ENCODE peak calls at places on chromosomes 1 and 21, in five cellular contexts. U is B cell, B is GM12865, A is astrocyte of the spinal cord, O is HFF-Myc. E is an unnamed sample.

GRCh38 chr1:17274186-17275170 is 25.6 kb downstream of the PADI3 start:
- DNase-seq in U (peak), B (peak), A (peak), O (no peak), E (no peak)

GRCh38 chr1:46515576-46515975 is 25.9 kb downstream of the DMBX1 start:
- DNase-seq in U (no peak), B (no peak), A (no peak), O (no peak), E (no peak)

GRCh38 chr1:182143825-182144661 is 82.5 kb upstream of the ZNF648 start:
- DNase-seq in U (no peak), B (no peak), A (peak), O (peak), E (peak)

GRCh38 chr1:1241588-1242229 is 4.8 kb downstream of the C1QTNF12 start:
- DNase-seq in U (no peak), B (no peak), A (no peak), O (no peak), E (no peak)

GRCh38 chr1:171852273-171852672 is 11.0 kb downstream of the DNM3 start:
- DNase-seq in U (no peak), B (no peak), A (no peak), O (no peak), E (no peak)

GRCh38 chr1:179550753-179551682 is 24.7 kb downstream of the NPHS2 start:
- DNase-seq in U (no peak), B (peak), A (peak), O (peak), E (no peak)

GRCh38 chr1:104387716-104388508 is 638.2 kb downstream of the AMY1C start:
- DNase-seq in U (no peak), B (no peak), A (no peak), O (no peak), E (no peak)

GRCh38 chr1:184626076-184627011 is 128.3 kb downstream of the EDEM3 start:
- DNase-seq in U (no peak), B (peak), A (no peak), O (no peak), E (peak)

GRCh38 chr1:25534389-25534788 is 9.0 kb upstream of the LDLRAP1 start:
- DNase-seq in U (no peak), B (no peak), A (no peak), O (no peak), E (no peak)

GRCh38 chr1:10724052-10724494 is 72.4 kb downstream of the CASZ1 start:
- DNase-seq in U (no peak), B (no peak), A (peak), O (peak), E (peak)

GRCh38 chr1:72379072-72379471 is 96.7 kb upstream of the NEGR1 start:
- DNase-seq in U (no peak), B (no peak), A (no peak), O (no peak), E (no peak)

GRCh38 chr1:35442737-35443136 is 114.5 kb downstream of the KIAA0319L start:
- DNase-seq in U (no peak), B (no peak), A (no peak), O (no peak), E (no peak)

GRCh38 chr1:41240806-41241747 is 1.0 kb downstream of the SCMH1 start:
- DNase-seq in U (peak), B (peak), A (peak), O (no peak), E (peak)

GRCh38 chr1:24754229-24754628 is 9.0 kb downstream of the CLIC4 start:
- DNase-seq in U (no peak), B (no peak), A (no peak), O (no peak), E (no peak)

GRCh38 chr1:15299811-15300210 is 52.8 kb downstream of the FHAD1 start:
- DNase-seq in U (no peak), B (no peak), A (no peak), O (no peak), E (no peak)

GRCh38 chr1:116556289-116557006 is 14.4 kb downstream of the CD58 start:
- DNase-seq in U (peak), B (peak), A (peak), O (no peak), E (no peak)

GRCh38 chr1:94623560-94624148 is 82.1 kb upstream of the F3 start:
- DNase-seq in U (no peak), B (no peak), A (peak), O (no peak), E (no peak)

GRCh38 chr1:234322979-234323378 is 50.3 kb upstream of the COA6 start:
- DNase-seq in U (peak), B (peak), A (peak), O (no peak), E (no peak)

GRCh38 chr1:39668111-39668510 is 3.8 kb downstream of the NT5C1A start:
- DNase-seq in U (no peak), B (no peak), A (no peak), O (no peak), E (no peak)

GRCh38 chr1:152645146-152645545 is 18.0 kb upstream of the LCE2D start:
- DNase-seq in U (no peak), B (no peak), A (no peak), O (no peak), E (no peak)

GRCh38 chr1:61241411-61241838 is 159.1 kb downstream of the NFIA start:
- DNase-seq in U (no peak), B (no peak), A (no peak), O (no peak), E (peak)

GRCh38 chr1:183877321-183877720 is 72.4 kb downstream of the RGL1 start:
- DNase-seq in U (no peak), B (no peak), A (peak), O (no peak), E (peak)

GRCh38 chr1:52677407-52677806 is 20.7 kb downstream of the COA7 start:
- DNase-seq in U (no peak), B (no peak), A (no peak), O (no peak), E (no peak)

DNA sequence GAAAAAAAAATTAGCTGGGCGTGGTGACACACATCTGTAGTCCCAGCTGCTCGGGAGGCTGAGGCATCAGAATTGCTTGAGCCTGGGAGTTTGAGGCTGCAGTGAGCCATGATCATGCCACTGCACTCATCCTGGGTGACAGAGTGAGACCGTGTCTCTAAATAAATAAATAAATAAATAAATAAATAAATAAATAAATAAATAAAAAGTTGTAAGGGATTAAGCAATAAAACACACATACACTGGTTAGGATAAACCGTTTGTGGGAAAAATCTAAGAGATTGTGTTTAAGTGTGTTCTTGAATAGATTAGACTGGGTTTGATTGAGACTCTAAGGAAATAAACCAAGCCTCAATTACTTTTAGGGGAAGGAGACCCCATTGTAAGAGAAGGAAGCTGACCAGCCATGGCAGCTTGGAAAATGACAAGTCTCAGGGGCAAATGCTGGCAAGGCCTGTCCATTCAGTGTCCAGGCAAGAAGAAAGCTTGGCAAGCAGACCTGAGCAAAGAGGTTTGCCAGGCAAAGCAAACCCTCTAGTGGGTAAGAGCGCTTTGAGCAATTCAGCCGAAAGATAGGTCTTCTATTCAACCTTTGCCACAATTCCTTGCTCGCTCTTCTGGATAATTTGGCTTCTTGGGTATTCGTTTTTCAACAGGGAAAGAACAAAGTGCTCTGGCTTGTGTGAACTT is 106.9 kb upstream of the SERBP1 start:
- DNase-seq in U (no peak), B (no peak), A (no peak), O (no peak), E (no peak)
- TF ChIP-seq CTCF in U (no peak), B (no peak), A (no peak), O (no peak), E (no peak)

DNA sequence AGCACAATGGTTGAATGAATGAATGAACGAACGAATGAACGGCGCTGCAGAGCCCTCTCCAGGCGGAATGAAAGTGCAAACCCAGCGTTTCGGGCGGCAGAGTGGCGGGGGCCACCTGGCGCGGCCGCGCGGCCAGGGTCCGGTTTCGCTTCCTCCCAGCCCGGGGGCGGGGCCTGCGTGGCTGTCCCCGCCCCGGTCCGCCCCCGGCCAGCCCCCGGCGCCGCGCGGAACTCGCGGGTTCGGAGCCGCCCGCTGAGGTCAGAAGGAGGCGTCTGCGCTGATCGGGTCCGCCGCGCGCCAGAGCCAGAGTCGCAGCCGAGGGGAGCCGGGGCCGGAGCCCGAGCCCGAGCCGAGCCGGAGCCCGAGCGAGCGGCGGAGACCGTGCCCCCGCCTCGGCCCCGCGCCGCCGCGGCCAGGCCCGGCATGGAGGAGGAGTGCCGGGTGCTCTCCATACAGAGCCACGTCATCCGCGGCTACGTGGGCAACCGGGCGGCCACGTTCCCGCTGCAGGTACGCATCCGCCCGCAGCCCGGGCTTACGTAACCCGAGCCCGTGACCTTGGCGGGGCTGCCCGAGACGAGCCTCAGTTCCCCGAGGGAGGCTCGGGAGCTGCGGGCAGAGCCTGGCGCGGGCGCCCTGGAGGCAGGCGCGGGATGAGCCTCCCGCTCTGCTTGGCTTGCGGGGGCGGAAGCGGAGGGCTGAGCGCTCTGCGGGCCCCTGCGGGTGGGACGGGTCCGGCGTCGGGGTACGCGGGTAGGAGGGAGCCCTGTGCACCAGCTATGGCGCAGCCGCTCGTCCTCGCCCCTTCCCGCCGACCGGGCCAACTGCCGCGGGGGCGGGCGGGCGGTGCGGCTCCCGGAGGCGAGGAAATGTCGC is at the start of gene PDXK:
- DNase-seq in U (peak), B (peak), A (peak), O (no peak), E (peak)
- TF ChIP-seq CTCF in U (peak), B (peak), A (no peak), O (no peak), E (peak)

GRCh38 chr1:71343686-71344416 is 263.0 kb upstream of the ZRANB2 start:
- DNase-seq in U (no peak), B (no peak), A (no peak), O (no peak), E (no peak)
- TF ChIP-seq CTCF in U (no peak), B (peak), A (peak), O (peak), E (no peak)

DNA sequence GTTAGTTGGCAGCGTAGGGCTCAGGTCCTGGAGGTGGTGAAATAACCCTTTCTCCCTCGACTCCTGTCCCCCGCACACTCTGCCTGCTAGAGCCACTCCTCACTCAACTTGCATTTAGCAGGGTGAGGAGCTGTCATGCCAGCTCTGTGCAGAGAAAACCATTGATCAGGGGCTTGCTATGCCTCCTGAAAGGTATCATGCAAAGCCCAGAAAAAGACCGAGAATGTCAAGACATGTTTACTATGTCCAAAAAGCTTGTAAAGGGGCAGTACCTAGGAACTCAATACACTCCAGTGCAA is 18.0 kb downstream of the ALDH4A1 start:
- DNase-seq in U (no peak), B (no peak), A (no peak), O (no peak), E (no peak)
- TF ChIP-seq CTCF in U (peak), B (no peak), A (no peak), O (no peak), E (no peak)

E was measured in uterus.